ENCODE peak calls at places on chromosomes 7 and 10, in five cellular contexts. D, Q, U, T and X are unnamed samples.
A peak's percentile ranks its signal among the peaks of the same experiment; 100 is the strongest.

GRCh38 chr7:46099091-46099490 is 178.0 kb upstream of the IGFBP3 start:
- DNase-seq in D (no peak), Q (no peak), U (no peak), T (no peak), X (no peak)

GRCh38 chr7:44911911-44912310 is 26.6 kb upstream of the PURB start:
- DNase-seq in D (no peak), Q (no peak), U (no peak), T (no peak), X (no peak)

GRCh38 chr7:50359995-50360925 is 55.7 kb downstream of the IKZF1 start:
- DNase-seq in D (no peak), Q (no peak), U (peak; percentile 82), T (no peak), X (no peak)

GRCh38 chr10:19592276-19592675 is 224.0 kb upstream of the PLXDC2 start:
- DNase-seq in D (peak; percentile 8), Q (peak; percentile 7), U (no peak), T (no peak), X (no peak)

GRCh38 chr10:95553674-95554073 is 7.5 kb downstream of the SORBS1 start:
- DNase-seq in D (no peak), Q (no peak), U (no peak), T (no peak), X (no peak)

GRCh38 chr7:29309041-29309860 is 114.7 kb downstream of the CHN2 start:
- DNase-seq in D (no peak), Q (no peak), U (no peak), T (no peak), X (peak; percentile 64)

GRCh38 chr10:122114156-122114747 is 125.3 kb downstream of the TACC2 start:
- DNase-seq in D (peak; percentile 35), Q (no peak), U (no peak), T (no peak), X (no peak)

GRCh38 chr7:77982926-77983550 is 184.5 kb downstream of the PHTF2 start:
- DNase-seq in D (no peak), Q (peak; percentile 23), U (peak; percentile 57), T (peak; percentile 33), X (no peak)

GRCh38 chr10:69232736-69233135 is 12.6 kb downstream of the HKDC1 start:
- DNase-seq in D (no peak), Q (no peak), U (peak; percentile 34), T (no peak), X (no peak)

GRCh38 chr7:79281406-79281805 is 172.1 kb downstream of the MAGI2 start:
- DNase-seq in D (no peak), Q (peak; percentile 5), U (no peak), T (no peak), X (no peak)

GRCh38 chr10:76306859-76307258 is 875.4 kb downstream of the LRMDA start:
- DNase-seq in D (no peak), Q (no peak), U (no peak), T (peak; percentile 90), X (no peak)

GRCh38 chr7:127189074-127189473 is 63.7 kb downstream of the GRM8 start:
- DNase-seq in D (no peak), Q (no peak), U (no peak), T (no peak), X (no peak)

GRCh38 chr10:87646920-87647319 is 12.8 kb upstream of the PAPSS2 start:
- DNase-seq in D (no peak), Q (no peak), U (no peak), T (no peak), X (peak; percentile 20)

GRCh38 chr7:30062587-30062986 is 34.4 kb downstream of the PLEKHA8 start:
- DNase-seq in D (no peak), Q (peak; percentile 51), U (no peak), T (peak; percentile 67), X (no peak)

GRCh38 chr10:24468281-24468751 is 255.4 kb downstream of the ARHGAP21 start:
- DNase-seq in D (peak; percentile 37), Q (no peak), U (no peak), T (no peak), X (no peak)

GRCh38 chr7:157529768-157530560 is 193.2 kb downstream of the DNAJB6 start:
- DNase-seq in D (no peak), Q (no peak), U (peak; percentile 7), T (no peak), X (peak; percentile 30)

GRCh38 chr7:155427411-155428038 is 30.4 kb upstream of the EN2 start:
- DNase-seq in D (no peak), Q (no peak), U (no peak), T (no peak), X (no peak)

GRCh38 chr7:11237742-11238141 is 264.1 kb downstream of the PHF14 start:
- DNase-seq in D (no peak), Q (no peak), U (no peak), T (no peak), X (no peak)

GRCh38 chr7:156640949-156641485 is 443 bp downstream of the RNF32 start:
- DNase-seq in D (peak; percentile 50), Q (peak; percentile 53), U (peak; percentile 80), T (peak; percentile 83), X (no peak)

GRCh38 chr10:21195149-21195731 is 298.1 kb upstream of the NEBL start:
- DNase-seq in D (no peak), Q (peak; percentile 24), U (no peak), T (no peak), X (peak; percentile 48)